ENCODE peak calls at places on chromosomes 7 and 10, in eight cellular contexts. R is SK-N-SH; X is NCI-H446; J is left cardiac atrium; Q is ELF-1; E is effector memory CD8-positive, alpha-beta T cell; V is GM12865; W is NCI-H1417 treated with DMSO at 0.1 percent for 48 hours. A is an unnamed sample.

GRCh38 chr10:62760401-62760800 is 44.1 kb upstream of the ADO start:
- DNase-seq in R (no peak), X (no peak), J (peak), Q (no peak), E (no peak), V (no peak), W (no peak), A (no peak)

GRCh38 chr10:33365871-33366411 is 31.5 kb upstream of the NRP1 start:
- DNase-seq in R (no peak), X (no peak), J (no peak), Q (no peak), E (no peak), V (no peak), W (no peak), A (peak)

GRCh38 chr10:96618648-96619047 is 31.8 kb upstream of the TM9SF3 start:
- DNase-seq in R (no peak), X (no peak), J (peak), Q (no peak), E (no peak), V (no peak), W (no peak), A (no peak)

GRCh38 chr7:3493499-3493898 is 192.4 kb downstream of the SDK1 start:
- DNase-seq in R (no peak), X (no peak), J (no peak), Q (no peak), E (no peak), V (no peak), W (no peak), A (no peak)

GRCh38 chr10:86374664-86375063 is 8.1 kb upstream of the GRID1 start:
- DNase-seq in R (peak), X (no peak), J (no peak), Q (no peak), E (no peak), V (no peak), W (no peak), A (no peak)

GRCh38 chr7:131111-132094 is 61.0 kb upstream of the FAM20C start:
- DNase-seq in R (no peak), X (no peak), J (peak), Q (no peak), E (no peak), V (no peak), W (no peak), A (no peak)

GRCh38 chr10:42975558-42976352 is 101.1 kb upstream of the RET start:
- DNase-seq in R (peak), X (no peak), J (peak), Q (no peak), E (no peak), V (no peak), W (no peak), A (peak)

GRCh38 chr10:112148314-112148713 is 35.3 kb downstream of the GPAM start:
- DNase-seq in R (no peak), X (no peak), J (no peak), Q (no peak), E (no peak), V (no peak), W (no peak), A (no peak)

GRCh38 chr7:44100458-44101303 is 3.5 kb upstream of the AEBP1 start:
- DNase-seq in R (peak), X (no peak), J (no peak), Q (peak), E (no peak), V (no peak), W (no peak), A (no peak)

GRCh38 chr10:1130995-1131790 is 75.0 kb downstream of the WDR37 start:
- DNase-seq in R (no peak), X (no peak), J (no peak), Q (no peak), E (no peak), V (no peak), W (no peak), A (no peak)

GRCh38 chr7:92159-92767 is 100.1 kb upstream of the FAM20C start:
- DNase-seq in R (peak), X (no peak), J (no peak), Q (no peak), E (no peak), V (no peak), W (peak), A (no peak)

GRCh38 chr7:73904219-73905136 is 43.5 kb downstream of the TMEM270 start:
- DNase-seq in R (peak), X (peak), J (peak), Q (no peak), E (no peak), V (no peak), W (no peak), A (no peak)

GRCh38 chr10:112990271-112990670 is 40.2 kb downstream of the TCF7L2 start:
- DNase-seq in R (no peak), X (no peak), J (no peak), Q (no peak), E (no peak), V (no peak), W (no peak), A (no peak)

GRCh38 chr7:102222445-102222844 is 64.2 kb upstream of the SH2B2 start:
- DNase-seq in R (no peak), X (no peak), J (no peak), Q (no peak), E (no peak), V (no peak), W (no peak), A (no peak)

GRCh38 chr7:20083781-20084180 is 133.4 kb downstream of the MACC1 start:
- DNase-seq in R (no peak), X (no peak), J (no peak), Q (peak), E (no peak), V (peak), W (no peak), A (no peak)

GRCh38 chr7:101874028-101874427 is 56.6 kb downstream of the CUX1 start:
- DNase-seq in R (no peak), X (no peak), J (no peak), Q (no peak), E (no peak), V (no peak), W (no peak), A (no peak)

GRCh38 chr7:88789480-88790064 is 6.0 kb downstream of the TEX47 start:
- DNase-seq in R (peak), X (no peak), J (no peak), Q (no peak), E (no peak), V (peak), W (peak), A (peak)